ENCODE peak calls at places on chromosomes 12 and 14, in five cellular contexts. One of them, this sample, is unnamed.

GRCh38 chr12:86710110-86710509 is 453.9 kb upstream of the MGAT4C start:
- DNase-seq in H1: no peak
- DNase-seq in NT2/D1: no peak
- DNase-seq in HepG2: no peak
- DNase-seq in GM12878: no peak
- DNase-seq in this sample: no peak

GRCh38 chr14:93033983-93034670 is 81.6 kb downstream of the ITPK1 start:
- DNase-seq in GM12878: no peak
- DNase-seq in NT2/D1: no peak
- DNase-seq in HepG2: no peak
- DNase-seq in H1: no peak
- DNase-seq in this sample: peak

GRCh38 chr12:18932715-18933114 is 194.8 kb downstream of the CAPZA3 start:
- DNase-seq in NT2/D1: no peak
- DNase-seq in HepG2: no peak
- DNase-seq in H1: no peak
- DNase-seq in GM12878: no peak
- DNase-seq in this sample: no peak

GRCh38 chr14:95679995-95680735 is 6.1 kb upstream of the TCL1B start:
- DNase-seq in NT2/D1: no peak
- DNase-seq in GM12878: no peak
- DNase-seq in HepG2: peak
- DNase-seq in H1: no peak
- DNase-seq in this sample: no peak

GRCh38 chr14:54108481-54109471 is 152.2 kb upstream of the BMP4 start:
- DNase-seq in H1: no peak
- DNase-seq in NT2/D1: no peak
- DNase-seq in GM12878: no peak
- DNase-seq in HepG2: peak
- DNase-seq in this sample: no peak

GRCh38 chr14:57486767-57487379 is 6.8 kb downstream of the CCDC198 start:
- DNase-seq in H1: no peak
- DNase-seq in NT2/D1: peak
- DNase-seq in GM12878: no peak
- DNase-seq in HepG2: peak
- DNase-seq in this sample: peak

GRCh38 chr14:92480856-92481255 is 32.7 kb upstream of the RIN3 start:
- DNase-seq in GM12878: no peak
- DNase-seq in HepG2: no peak
- DNase-seq in H1: peak
- DNase-seq in NT2/D1: no peak
- DNase-seq in this sample: no peak

GRCh38 chr14:99554184-99554583 is 49.8 kb downstream of the CCDC85C start:
- DNase-seq in NT2/D1: no peak
- DNase-seq in HepG2: no peak
- DNase-seq in GM12878: no peak
- DNase-seq in H1: no peak
- DNase-seq in this sample: no peak

GRCh38 chr14:25049559-25050493 is at the start of gene STXBP6:
- DNase-seq in GM12878: no peak
- DNase-seq in H1: peak
- DNase-seq in HepG2: peak
- DNase-seq in NT2/D1: no peak
- DNase-seq in this sample: peak

GRCh38 chr14:59098377-59098776 is 90.1 kb upstream of the DAAM1 start:
- DNase-seq in GM12878: no peak
- DNase-seq in NT2/D1: no peak
- DNase-seq in HepG2: no peak
- DNase-seq in H1: no peak
- DNase-seq in this sample: no peak

GRCh38 chr12:40141996-40142395 is 36.1 kb upstream of the SLC2A13 start:
- DNase-seq in HepG2: no peak
- DNase-seq in H1: no peak
- DNase-seq in NT2/D1: no peak
- DNase-seq in GM12878: no peak
- DNase-seq in this sample: no peak

GRCh38 chr14:64447890-64448667 is 17.2 kb upstream of the AKAP5 start:
- DNase-seq in HepG2: no peak
- DNase-seq in H1: no peak
- DNase-seq in NT2/D1: no peak
- DNase-seq in GM12878: no peak
- DNase-seq in this sample: no peak

GRCh38 chr12:132066345-132066685 is 77.8 kb downstream of the DDX51 start:
- DNase-seq in H1: no peak
- DNase-seq in GM12878: peak
- DNase-seq in NT2/D1: no peak
- DNase-seq in HepG2: no peak
- DNase-seq in this sample: no peak

GRCh38 chr14:77128414-77128891 is 13.1 kb downstream of the ZDHHC22 start:
- DNase-seq in GM12878: no peak
- DNase-seq in H1: no peak
- DNase-seq in NT2/D1: no peak
- DNase-seq in HepG2: peak
- DNase-seq in this sample: no peak

GRCh38 chr12:45988259-45988658 is 2.1 kb downstream of the SCAF11 start:
- DNase-seq in H1: no peak
- DNase-seq in GM12878: no peak
- DNase-seq in NT2/D1: no peak
- DNase-seq in HepG2: no peak
- DNase-seq in this sample: no peak

GRCh38 chr12:114688256-114688845 is 4.4 kb upstream of the TBX3 start:
- DNase-seq in GM12878: no peak
- DNase-seq in HepG2: no peak
- DNase-seq in NT2/D1: no peak
- DNase-seq in H1: no peak
- DNase-seq in this sample: no peak

GRCh38 chr12:18807714-18808113 is 69.8 kb downstream of the CAPZA3 start:
- DNase-seq in NT2/D1: no peak
- DNase-seq in H1: no peak
- DNase-seq in HepG2: no peak
- DNase-seq in GM12878: no peak
- DNase-seq in this sample: no peak

GRCh38 chr12:22658214-22658613 is 33.2 kb downstream of the ETNK1 start:
- DNase-seq in GM12878: no peak
- DNase-seq in HepG2: no peak
- DNase-seq in NT2/D1: no peak
- DNase-seq in H1: no peak
- DNase-seq in this sample: no peak

GRCh38 chr14:68172664-68173063 is 353.1 kb downstream of the RAD51B start:
- DNase-seq in HepG2: peak
- DNase-seq in GM12878: peak
- DNase-seq in H1: no peak
- DNase-seq in NT2/D1: no peak
- DNase-seq in this sample: no peak

GRCh38 chr12:65152012-65152411 is 17.4 kb upstream of the LEMD3 start:
- DNase-seq in H1: no peak
- DNase-seq in NT2/D1: no peak
- DNase-seq in GM12878: no peak
- DNase-seq in HepG2: peak
- DNase-seq in this sample: no peak

GRCh38 chr12:91902860-91903683 is 242.6 kb downstream of the BTG1 start:
- DNase-seq in GM12878: no peak
- DNase-seq in NT2/D1: no peak
- DNase-seq in H1: no peak
- DNase-seq in HepG2: no peak
- DNase-seq in this sample: no peak

GRCh38 chr12:39372204-39372925 is 70.6 kb downstream of the KIF21A start:
- DNase-seq in H1: no peak
- DNase-seq in HepG2: no peak
- DNase-seq in GM12878: no peak
- DNase-seq in NT2/D1: no peak
- DNase-seq in this sample: no peak

GRCh38 chr12:50111693-50112455 is at the start of gene COX14:
- DNase-seq in H1: peak
- DNase-seq in HepG2: peak
- DNase-seq in GM12878: peak
- DNase-seq in NT2/D1: peak
- DNase-seq in this sample: peak

GRCh38 chr12:50111417-50111692 is 681 bp upstream of the COX14 start:
- DNase-seq in NT2/D1: no peak
- DNase-seq in HepG2: no peak
- DNase-seq in GM12878: no peak
- DNase-seq in H1: no peak
- DNase-seq in this sample: no peak

GRCh38 chr12:50112456-50113218 is 601 bp downstream of the COX14 start:
- DNase-seq in NT2/D1: peak
- DNase-seq in HepG2: peak
- DNase-seq in GM12878: no peak
- DNase-seq in H1: no peak
- DNase-seq in this sample: peak

GRCh38 chr12:50110762-50111416 is 1.1 kb upstream of the COX14 start:
- DNase-seq in NT2/D1: no peak
- DNase-seq in HepG2: peak
- DNase-seq in GM12878: peak
- DNase-seq in H1: peak
- DNase-seq in this sample: no peak

GRCh38 chr12:50110127-50110761 is 1.8 kb upstream of the COX14 start:
- DNase-seq in HepG2: peak
- DNase-seq in GM12878: peak
- DNase-seq in NT2/D1: no peak
- DNase-seq in H1: peak
- DNase-seq in this sample: no peak
- TF ChIP-seq SUZ12 in HepG2: no peak
- TF ChIP-seq SUZ12 in GM12878: no peak
- TF ChIP-seq SUZ12 in NT2/D1: no peak
- TF ChIP-seq SUZ12 in H1: no peak
- TF ChIP-seq SUZ12 in this sample: no peak

DNA sequence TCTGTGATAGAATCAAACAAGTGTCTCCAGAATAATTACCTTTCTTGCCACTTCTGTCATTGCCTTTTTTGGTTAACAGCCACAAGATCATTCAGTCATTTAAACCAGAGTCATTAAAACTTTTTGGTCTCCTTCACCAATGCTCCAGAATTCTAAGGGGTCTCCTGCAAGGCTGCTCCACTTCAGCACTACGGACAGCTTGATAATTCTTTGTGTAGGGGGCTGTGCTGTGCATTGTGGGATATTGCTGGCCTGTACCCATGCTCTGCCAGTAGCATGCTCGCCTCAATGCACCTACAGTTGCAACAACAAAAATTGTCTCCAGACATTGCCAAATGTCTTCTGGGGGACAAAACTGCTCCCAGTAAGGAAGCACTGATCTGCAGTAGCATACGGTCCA is 7.3 kb downstream of the ADAMTS20 start:
- DNase-seq in HepG2: no peak
- DNase-seq in H1: no peak
- DNase-seq in GM12878: no peak
- DNase-seq in NT2/D1: no peak
- DNase-seq in this sample: no peak
- TF ChIP-seq SUZ12 in HepG2: no peak
- TF ChIP-seq SUZ12 in H1: no peak
- TF ChIP-seq SUZ12 in GM12878: no peak
- TF ChIP-seq SUZ12 in NT2/D1: no peak
- TF ChIP-seq SUZ12 in this sample: no peak

GRCh38 chr14:90024910-90025309 is 36.9 kb upstream of the KCNK13 start:
- DNase-seq in GM12878: no peak
- DNase-seq in HepG2: no peak
- DNase-seq in H1: no peak
- DNase-seq in NT2/D1: no peak
- DNase-seq in this sample: no peak
- TF ChIP-seq SUZ12 in GM12878: no peak
- TF ChIP-seq SUZ12 in HepG2: no peak
- TF ChIP-seq SUZ12 in H1: no peak
- TF ChIP-seq SUZ12 in NT2/D1: no peak
- TF ChIP-seq SUZ12 in this sample: no peak

DNA sequence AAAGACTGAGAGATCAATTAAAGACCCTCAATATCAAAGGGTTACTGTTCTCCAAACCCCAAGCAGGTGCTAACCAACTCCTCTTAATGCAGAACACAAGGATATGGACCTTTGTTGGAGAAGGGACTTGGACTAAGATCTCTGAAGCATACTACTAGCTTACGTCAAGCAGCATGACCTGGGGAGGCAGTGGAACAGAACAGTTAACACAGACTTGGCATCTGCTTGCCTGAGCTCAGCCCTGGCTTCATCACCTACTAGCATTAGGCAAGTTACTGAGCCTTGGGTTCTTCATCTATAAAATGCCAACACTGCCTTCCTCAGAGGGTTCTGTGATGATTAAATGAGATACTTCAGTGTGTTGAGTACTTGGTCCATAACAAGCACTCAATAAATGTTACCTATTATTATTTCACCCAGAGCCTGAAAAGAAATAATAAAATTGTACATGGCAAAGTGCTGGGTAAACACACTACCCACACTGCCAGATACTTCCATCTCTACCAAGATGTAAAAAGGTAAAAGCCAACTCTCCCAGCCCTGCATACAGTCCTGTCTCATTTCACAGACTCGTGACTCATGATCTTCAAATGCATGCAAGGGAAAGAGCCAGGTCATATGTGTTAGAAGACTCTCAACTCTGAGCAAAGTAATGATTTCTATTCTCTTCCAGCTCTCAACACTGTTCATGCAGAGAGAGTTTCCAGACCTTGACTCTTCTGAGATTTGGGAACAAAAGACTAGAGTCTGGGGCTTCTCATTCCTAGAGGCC is 39.7 kb downstream of the FMNL3 start:
- DNase-seq in GM12878: no peak
- DNase-seq in NT2/D1: no peak
- DNase-seq in HepG2: no peak
- DNase-seq in H1: no peak
- DNase-seq in this sample: no peak
- TF ChIP-seq SUZ12 in GM12878: no peak
- TF ChIP-seq SUZ12 in NT2/D1: no peak
- TF ChIP-seq SUZ12 in HepG2: no peak
- TF ChIP-seq SUZ12 in H1: no peak
- TF ChIP-seq SUZ12 in this sample: no peak

GRCh38 chr14:103346286-103346685 is 12.2 kb downstream of the EIF5 start:
- DNase-seq in GM12878: no peak
- DNase-seq in H1: no peak
- DNase-seq in HepG2: no peak
- DNase-seq in NT2/D1: no peak
- DNase-seq in this sample: no peak
- TF ChIP-seq SUZ12 in GM12878: no peak
- TF ChIP-seq SUZ12 in H1: no peak
- TF ChIP-seq SUZ12 in HepG2: no peak
- TF ChIP-seq SUZ12 in NT2/D1: no peak
- TF ChIP-seq SUZ12 in this sample: no peak

GRCh38 chr12:47837190-47838171 is 17.8 kb upstream of the HDAC7 start:
- DNase-seq in HepG2: peak
- DNase-seq in H1: peak
- DNase-seq in GM12878: peak
- DNase-seq in NT2/D1: no peak
- DNase-seq in this sample: peak

GRCh38 chr12:47834199-47835016 is 14.7 kb upstream of the HDAC7 start:
- DNase-seq in H1: no peak
- DNase-seq in NT2/D1: no peak
- DNase-seq in GM12878: no peak
- DNase-seq in HepG2: no peak
- DNase-seq in this sample: no peak

GRCh38 chr12:47833591-47834012 is 13.9 kb upstream of the HDAC7 start:
- DNase-seq in NT2/D1: no peak
- DNase-seq in HepG2: no peak
- DNase-seq in GM12878: no peak
- DNase-seq in H1: no peak
- DNase-seq in this sample: no peak

GRCh38 chr12:47835831-47836155 is 16.1 kb upstream of the HDAC7 start:
- DNase-seq in HepG2: no peak
- DNase-seq in GM12878: no peak
- DNase-seq in NT2/D1: no peak
- DNase-seq in H1: no peak
- DNase-seq in this sample: no peak

GRCh38 chr12:47835017-47835830 is 15.5 kb upstream of the HDAC7 start:
- DNase-seq in NT2/D1: no peak
- DNase-seq in H1: no peak
- DNase-seq in GM12878: no peak
- DNase-seq in HepG2: no peak
- DNase-seq in this sample: no peak
- TF ChIP-seq SUZ12 in NT2/D1: no peak
- TF ChIP-seq SUZ12 in H1: no peak
- TF ChIP-seq SUZ12 in GM12878: no peak
- TF ChIP-seq SUZ12 in HepG2: no peak
- TF ChIP-seq SUZ12 in this sample: no peak